ENCODE peak calls at places on chromosomes 5 and 9, in seven cellular contexts. One of them, this sample, is unnamed.

GRCh38 chr5:1205255-1206180 is 4.1 kb downstream of the SLC6A19 start:
- DNase-seq in NCI-H1092: no peak
- DNase-seq in amniotic stem cell: no peak
- DNase-seq in stimulated activated CD4-positive, alpha-beta T cell treated with anti-CD3 and anti-CD28 coated beads, Interleukin-12 subunit alpha, Interleukin-12 subunit beta, amount 100 ng/mL, for 4 hours: no peak
- DNase-seq in BJ: no peak
- DNase-seq in left ventricle myocardium inferior: no peak
- DNase-seq in LHCN-M2: no peak
- DNase-seq in this sample: no peak

GRCh38 chr5:120599576-120599975 is 135.5 kb downstream of the PRR16 start:
- DNase-seq in NCI-H1092: no peak
- DNase-seq in BJ: no peak
- DNase-seq in stimulated activated CD4-positive, alpha-beta T cell treated with anti-CD3 and anti-CD28 coated beads, Interleukin-12 subunit alpha, Interleukin-12 subunit beta, amount 100 ng/mL, for 4 hours: no peak
- DNase-seq in LHCN-M2: peak; percentile 78
- DNase-seq in amniotic stem cell: no peak
- DNase-seq in left ventricle myocardium inferior: no peak
- DNase-seq in this sample: no peak

GRCh38 chr5:40121236-40121635 is 558.5 kb upstream of the PTGER4 start:
- DNase-seq in BJ: no peak
- DNase-seq in amniotic stem cell: no peak
- DNase-seq in LHCN-M2: no peak
- DNase-seq in stimulated activated CD4-positive, alpha-beta T cell treated with anti-CD3 and anti-CD28 coated beads, Interleukin-12 subunit alpha, Interleukin-12 subunit beta, amount 100 ng/mL, for 4 hours: no peak
- DNase-seq in left ventricle myocardium inferior: no peak
- DNase-seq in NCI-H1092: no peak
- DNase-seq in this sample: no peak

GRCh38 chr5:78221964-78222451 is 72.5 kb downstream of the AP3B1 start:
- DNase-seq in NCI-H1092: no peak
- DNase-seq in amniotic stem cell: no peak
- DNase-seq in LHCN-M2: no peak
- DNase-seq in stimulated activated CD4-positive, alpha-beta T cell treated with anti-CD3 and anti-CD28 coated beads, Interleukin-12 subunit alpha, Interleukin-12 subunit beta, amount 100 ng/mL, for 4 hours: no peak
- DNase-seq in BJ: no peak
- DNase-seq in left ventricle myocardium inferior: no peak
- DNase-seq in this sample: peak; percentile 80

GRCh38 chr5:10527281-10527950 is 36.5 kb upstream of the ANKRD33B start:
- DNase-seq in left ventricle myocardium inferior: no peak
- DNase-seq in BJ: no peak
- DNase-seq in NCI-H1092: no peak
- DNase-seq in LHCN-M2: no peak
- DNase-seq in stimulated activated CD4-positive, alpha-beta T cell treated with anti-CD3 and anti-CD28 coated beads, Interleukin-12 subunit alpha, Interleukin-12 subunit beta, amount 100 ng/mL, for 4 hours: no peak
- DNase-seq in amniotic stem cell: no peak
- DNase-seq in this sample: no peak

GRCh38 chr5:887947-888640 is 4.5 kb downstream of the BRD9 start:
- DNase-seq in LHCN-M2: peak; percentile 30
- DNase-seq in stimulated activated CD4-positive, alpha-beta T cell treated with anti-CD3 and anti-CD28 coated beads, Interleukin-12 subunit alpha, Interleukin-12 subunit beta, amount 100 ng/mL, for 4 hours: no peak
- DNase-seq in left ventricle myocardium inferior: no peak
- DNase-seq in amniotic stem cell: no peak
- DNase-seq in BJ: no peak
- DNase-seq in NCI-H1092: no peak
- DNase-seq in this sample: no peak

GRCh38 chr5:72503888-72504491 is 3.2 kb downstream of the ZNF366 start:
- DNase-seq in BJ: no peak
- DNase-seq in stimulated activated CD4-positive, alpha-beta T cell treated with anti-CD3 and anti-CD28 coated beads, Interleukin-12 subunit alpha, Interleukin-12 subunit beta, amount 100 ng/mL, for 4 hours: no peak
- DNase-seq in NCI-H1092: no peak
- DNase-seq in left ventricle myocardium inferior: no peak
- DNase-seq in LHCN-M2: peak; percentile 65
- DNase-seq in amniotic stem cell: no peak
- DNase-seq in this sample: no peak

GRCh38 chr5:29230526-29231050 is 1962.9 kb upstream of the CDH6 start:
- DNase-seq in amniotic stem cell: no peak
- DNase-seq in LHCN-M2: no peak
- DNase-seq in NCI-H1092: no peak
- DNase-seq in BJ: no peak
- DNase-seq in left ventricle myocardium inferior: no peak
- DNase-seq in stimulated activated CD4-positive, alpha-beta T cell treated with anti-CD3 and anti-CD28 coated beads, Interleukin-12 subunit alpha, Interleukin-12 subunit beta, amount 100 ng/mL, for 4 hours: no peak
- DNase-seq in this sample: no peak

GRCh38 chr5:73519531-73520283 is 21.5 kb downstream of the BTF3 start:
- DNase-seq in stimulated activated CD4-positive, alpha-beta T cell treated with anti-CD3 and anti-CD28 coated beads, Interleukin-12 subunit alpha, Interleukin-12 subunit beta, amount 100 ng/mL, for 4 hours: peak; percentile 47
- DNase-seq in amniotic stem cell: peak; percentile 31
- DNase-seq in BJ: no peak
- DNase-seq in NCI-H1092: peak; percentile 45
- DNase-seq in LHCN-M2: peak; percentile 85
- DNase-seq in left ventricle myocardium inferior: no peak
- DNase-seq in this sample: peak; percentile 47

GRCh38 chr9:92969516-92970466 is 22.5 kb downstream of the FGD3 start:
- DNase-seq in NCI-H1092: no peak
- DNase-seq in LHCN-M2: no peak
- DNase-seq in stimulated activated CD4-positive, alpha-beta T cell treated with anti-CD3 and anti-CD28 coated beads, Interleukin-12 subunit alpha, Interleukin-12 subunit beta, amount 100 ng/mL, for 4 hours: no peak
- DNase-seq in BJ: no peak
- DNase-seq in left ventricle myocardium inferior: no peak
- DNase-seq in amniotic stem cell: no peak
- DNase-seq in this sample: no peak

GRCh38 chr5:51380603-51381207 is 2.5 kb upstream of the ISL1 start:
- DNase-seq in BJ: no peak
- DNase-seq in NCI-H1092: no peak
- DNase-seq in left ventricle myocardium inferior: no peak
- DNase-seq in LHCN-M2: no peak
- DNase-seq in stimulated activated CD4-positive, alpha-beta T cell treated with anti-CD3 and anti-CD28 coated beads, Interleukin-12 subunit alpha, Interleukin-12 subunit beta, amount 100 ng/mL, for 4 hours: no peak
- DNase-seq in amniotic stem cell: peak; percentile 0
- DNase-seq in this sample: no peak

GRCh38 chr5:179238628-179238970 is 106.7 kb downstream of the ADAMTS2 start:
- DNase-seq in LHCN-M2: no peak
- DNase-seq in NCI-H1092: no peak
- DNase-seq in amniotic stem cell: no peak
- DNase-seq in left ventricle myocardium inferior: no peak
- DNase-seq in stimulated activated CD4-positive, alpha-beta T cell treated with anti-CD3 and anti-CD28 coated beads, Interleukin-12 subunit alpha, Interleukin-12 subunit beta, amount 100 ng/mL, for 4 hours: no peak
- DNase-seq in BJ: no peak
- DNase-seq in this sample: no peak

GRCh38 chr9:121902483-121903135 is 190.5 kb downstream of the TTLL11 start:
- DNase-seq in left ventricle myocardium inferior: no peak
- DNase-seq in amniotic stem cell: peak; percentile 80
- DNase-seq in BJ: peak; percentile 100
- DNase-seq in LHCN-M2: peak; percentile 92
- DNase-seq in stimulated activated CD4-positive, alpha-beta T cell treated with anti-CD3 and anti-CD28 coated beads, Interleukin-12 subunit alpha, Interleukin-12 subunit beta, amount 100 ng/mL, for 4 hours: no peak
- DNase-seq in NCI-H1092: no peak
- DNase-seq in this sample: no peak

GRCh38 chr9:113349434-113350337 is at the start of gene BSPRY:
- DNase-seq in stimulated activated CD4-positive, alpha-beta T cell treated with anti-CD3 and anti-CD28 coated beads, Interleukin-12 subunit alpha, Interleukin-12 subunit beta, amount 100 ng/mL, for 4 hours: no peak
- DNase-seq in left ventricle myocardium inferior: no peak
- DNase-seq in LHCN-M2: no peak
- DNase-seq in NCI-H1092: no peak
- DNase-seq in BJ: no peak
- DNase-seq in amniotic stem cell: no peak
- DNase-seq in this sample: peak; percentile 18

This sample was measured in stimulated activated naive B cell treated with anti-CD40 and anti-IgM and Interleukin-4, amounts not matched to agents 10 μg/mL and 1 μg/mL and 100 μg/mL, for 72 hours.